ENCODE peak calls at places on chromosomes 16 and 17, in seven cellular contexts. L is RWPE1, X is adrenal gland, A is fibroblast of mammary gland, K is tibial artery, R is lower leg skin, D is PC-3. J is an unnamed sample.

GRCh38 chr16:4111748-4112696 is 4.2 kb downstream of the ADCY9 start:
- DNase-seq in L (no peak), X (no peak), A (peak; percentile 63), K (no peak), R (no peak), D (peak; percentile 9), J (no peak)

GRCh38 chr17:50892101-50892776 is 26.1 kb upstream of the TOB1 start:
- DNase-seq in L (no peak), X (no peak), A (no peak), K (no peak), R (no peak), D (peak; percentile 46), J (no peak)

GRCh38 chr16:88673685-88674398 is 11.0 kb upstream of the MVD start:
- DNase-seq in L (no peak), X (no peak), A (no peak), K (no peak), R (no peak), D (no peak), J (no peak)

GRCh38 chr17:67488161-67488560 is 111.1 kb downstream of the PITPNC1 start:
- DNase-seq in L (no peak), X (no peak), A (peak; percentile 69), K (peak; percentile 57), R (peak; percentile 90), D (no peak), J (no peak)

GRCh38 chr17:1179635-1180433 is at the start of gene ABR:
- DNase-seq in L (peak; percentile 36), X (peak; percentile 72), A (no peak), K (no peak), R (peak; percentile 91), D (no peak), J (no peak)

GRCh38 chr16:4337540-4338088 is 13.5 kb downstream of the PAM16 start:
- DNase-seq in L (no peak), X (no peak), A (no peak), K (no peak), R (no peak), D (no peak), J (no peak)

GRCh38 chr17:66661411-66661843 is 173.5 kb upstream of the CACNG5 start:
- DNase-seq in L (peak; percentile 73), X (peak; percentile 38), A (peak; percentile 78), K (no peak), R (no peak), D (peak; percentile 99), J (no peak)

GRCh38 chr17:82249896-82250581 is 21.2 kb downstream of the SLC16A3 start:
- DNase-seq in L (no peak), X (no peak), A (no peak), K (no peak), R (no peak), D (no peak), J (no peak)

GRCh38 chr17:2063306-2064146 is 8.6 kb downstream of the HIC1 start:
- DNase-seq in L (no peak), X (no peak), A (peak; percentile 88), K (no peak), R (no peak), D (no peak), J (no peak)

GRCh38 chr16:19182487-19182886 is 14.4 kb downstream of the SYT17 start:
- DNase-seq in L (no peak), X (no peak), A (no peak), K (no peak), R (no peak), D (no peak), J (no peak)

GRCh38 chr16:64589836-64590235 is 532.0 kb downstream of the CDH11 start:
- DNase-seq in L (no peak), X (no peak), A (peak; percentile 82), K (no peak), R (no peak), D (peak; percentile 34), J (no peak)

GRCh38 chr16:86882586-86883280 is 304.4 kb downstream of the FOXL1 start:
- DNase-seq in L (peak; percentile 40), X (no peak), A (peak; percentile 88), K (peak; percentile 28), R (no peak), D (peak; percentile 65), J (no peak)

GRCh38 chr16:71537643-71538042 is 11.4 kb downstream of the CHST4 start:
- DNase-seq in L (peak; percentile 58), X (peak; percentile 48), A (peak; percentile 47), K (no peak), R (no peak), D (peak; percentile 63), J (no peak)

GRCh38 chr16:55294947-55295346 is 29.1 kb upstream of the IRX6 start:
- DNase-seq in L (no peak), X (no peak), A (peak; percentile 7), K (no peak), R (no peak), D (no peak), J (no peak)

GRCh38 chr16:85395913-85396878 is 216.9 kb upstream of the GSE1 start:
- DNase-seq in L (peak; percentile 76), X (peak; percentile 42), A (peak; percentile 44), K (peak; percentile 36), R (no peak), D (no peak), J (no peak)

GRCh38 chr16:3020247-3020603 is at the start of gene TNFRSF12A:
- DNase-seq in L (peak; percentile 75), X (peak; percentile 79), A (peak; percentile 58), K (peak; percentile 70), R (peak; percentile 94), D (peak; percentile 79), J (no peak)

GRCh38 chr17:77423589-77424451 is 283.1 kb downstream of the SEC14L1 start:
- DNase-seq in L (peak; percentile 74), X (peak; percentile 94), A (peak; percentile 97), K (peak; percentile 93), R (peak; percentile 97), D (peak; percentile 75), J (no peak)

DNA sequence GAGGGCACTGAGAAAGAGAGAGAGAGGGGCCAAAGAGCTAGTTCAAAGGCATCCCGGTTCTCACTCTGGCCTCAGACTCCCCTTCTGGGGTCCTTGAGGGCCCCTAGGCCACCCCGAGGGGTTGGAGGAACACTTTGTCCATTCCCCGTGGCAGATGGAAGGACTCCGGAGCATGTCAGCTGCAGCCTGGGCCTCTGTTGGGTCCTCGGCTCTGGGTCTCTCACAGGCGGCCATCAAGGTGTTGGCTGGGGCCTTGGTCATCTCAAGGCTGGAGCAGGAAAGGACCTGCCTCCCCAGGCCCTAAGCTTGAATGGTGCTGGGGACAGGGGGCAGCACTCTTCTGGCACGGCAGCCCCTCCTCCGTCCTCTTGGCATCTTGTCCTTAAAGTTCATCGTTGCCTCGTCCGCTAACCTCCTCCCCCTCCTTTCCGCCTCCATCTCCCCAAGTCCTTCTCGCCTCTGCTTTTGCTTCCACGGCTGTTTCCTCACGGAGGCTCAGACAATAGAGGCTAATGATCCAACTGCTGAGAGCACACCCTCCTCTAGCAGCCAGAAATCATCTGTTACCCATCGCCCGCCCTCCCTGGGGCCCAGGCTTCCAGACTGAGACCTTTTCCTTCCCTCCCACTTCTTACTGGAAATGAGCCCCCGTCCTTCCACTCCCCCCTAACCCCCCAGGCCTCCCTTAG is 23.3 kb downstream of the CCR7 start:
- DNase-seq in L (no peak), X (no peak), A (no peak), K (peak; percentile 76), R (peak; percentile 84), D (no peak), J (no peak)
- TF ChIP-seq CTCF in L (no peak), X (no peak), A (no peak), K (no peak), R (no peak), D (no peak), J (no peak)

DNA sequence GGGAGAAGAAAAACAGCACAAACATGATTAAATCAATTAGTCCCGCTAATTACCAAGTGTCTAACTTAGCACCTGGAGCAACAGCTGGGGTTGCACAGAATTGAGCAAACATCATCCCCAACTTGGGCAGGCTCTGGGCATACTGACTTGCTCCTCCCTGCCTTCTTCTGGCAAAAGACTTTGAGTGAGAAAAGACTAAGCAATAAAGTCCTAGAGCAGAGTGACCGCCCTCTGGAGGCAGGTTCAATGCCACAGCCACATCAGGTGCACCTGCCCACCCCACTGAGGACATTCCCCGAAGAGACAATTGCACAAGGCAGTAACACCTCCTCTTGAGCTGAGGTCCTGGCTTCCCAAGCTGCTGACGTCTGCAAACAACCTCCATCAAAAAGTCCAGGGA is 358.3 kb downstream of the SOX9 start:
- DNase-seq in L (no peak), X (no peak), A (no peak), K (no peak), R (no peak), D (peak; percentile 36), J (no peak)
- TF ChIP-seq CTCF in L (no peak), X (no peak), A (no peak), K (no peak), R (no peak), D (peak; percentile 58), J (no peak)

GRCh38 chr17:42553161-42553818 is 567 bp downstream of the HSD17B1 start:
- DNase-seq in L (no peak), X (no peak), A (peak; percentile 78), K (no peak), R (no peak), D (no peak), J (no peak)

GRCh38 chr17:42548993-42549755 is 3.5 kb upstream of the HSD17B1 start:
- DNase-seq in L (no peak), X (no peak), A (no peak), K (no peak), R (no peak), D (no peak), J (no peak)

GRCh38 chr17:42555122-42555622 is 2.4 kb downstream of the HSD17B1 start:
- DNase-seq in L (no peak), X (no peak), A (no peak), K (no peak), R (no peak), D (no peak), J (no peak)

GRCh38 chr17:42554250-42555121 is 1.8 kb downstream of the HSD17B1 start:
- DNase-seq in L (no peak), X (peak; percentile 86), A (peak; percentile 64), K (peak; percentile 85), R (peak; percentile 97), D (peak; percentile 63), J (no peak)

GRCh38 chr17:42553866-42554249 is 1.1 kb downstream of the HSD17B1 start:
- DNase-seq in L (no peak), X (no peak), A (no peak), K (no peak), R (no peak), D (peak; percentile 32), J (no peak)
- TF ChIP-seq CTCF in L (no peak), X (no peak), A (no peak), K (no peak), R (no peak), D (no peak), J (no peak)

GRCh38 chr16:66926171-66926570 is 836 bp upstream of the RRAD start:
- DNase-seq in L (no peak), X (peak; percentile 56), A (no peak), K (peak; percentile 63), R (no peak), D (no peak), J (no peak)

GRCh38 chr16:66930189-66930588 is 4.0 kb downstream of the CIAO2B start:
- DNase-seq in L (no peak), X (peak; percentile 43), A (peak; percentile 82), K (no peak), R (no peak), D (peak; percentile 67), J (no peak)

GRCh38 chr16:66927012-66927436 is 1.7 kb upstream of the RRAD start:
- DNase-seq in L (peak; percentile 61), X (no peak), A (peak; percentile 66), K (no peak), R (no peak), D (peak; percentile 39), J (no peak)

GRCh38 chr16:66927918-66928649 is 2.7 kb upstream of the RRAD start:
- DNase-seq in L (peak; percentile 61), X (peak; percentile 53), A (peak; percentile 43), K (no peak), R (no peak), D (no peak), J (no peak)

GRCh38 chr16:66928702-66929388 is 3.5 kb upstream of the RRAD start:
- DNase-seq in L (no peak), X (no peak), A (peak; percentile 33), K (no peak), R (no peak), D (no peak), J (no peak)
- TF ChIP-seq CTCF in L (no peak), X (no peak), A (peak; percentile 39), K (no peak), R (no peak), D (peak; percentile 38), J (no peak)

J was measured in esophagus squamous epithelium.